ENCODE peak calls at places on chromosome 7, in seven cellular contexts. B, W, X, A, G, U and O are unnamed samples.

GRCh38 chr7:99860281-99861127 is 16.3 kb downstream of the OR2AE1 start:
- DNase-seq in B (no peak), W (no peak), X (no peak), A (no peak), G (peak; percentile 40), U (no peak), O (peak; percentile 75)

GRCh38 chr7:136869991-136870798 is 1.7 kb downstream of the CHRM2 start:
- DNase-seq in B (no peak), W (peak; percentile 49), X (no peak), A (no peak), G (peak; percentile 8), U (peak; percentile 48), O (peak; percentile 46)

GRCh38 chr7:22430457-22430856 is 69.5 kb downstream of the STEAP1B start:
- DNase-seq in B (no peak), W (no peak), X (no peak), A (no peak), G (peak; percentile 25), U (no peak), O (peak; percentile 95)

GRCh38 chr7:35680403-35681013 is 14.4 kb downstream of the HERPUD2 start:
- DNase-seq in B (no peak), W (no peak), X (no peak), A (no peak), G (no peak), U (no peak), O (no peak)

GRCh38 chr7:69962077-69962855 is 364.0 kb downstream of the AUTS2 start:
- DNase-seq in B (no peak), W (peak; percentile 27), X (no peak), A (peak; percentile 14), G (peak; percentile 19), U (no peak), O (no peak)

GRCh38 chr7:28381466-28381865 is 30.9 kb upstream of the CREB5 start:
- DNase-seq in B (no peak), W (no peak), X (no peak), A (no peak), G (no peak), U (no peak), O (no peak)

GRCh38 chr7:127798023-127798422 is 146.0 kb downstream of the SND1 start:
- DNase-seq in B (no peak), W (no peak), X (no peak), A (no peak), G (no peak), U (no peak), O (peak; percentile 29)

GRCh38 chr7:37448637-37449331 is at the start of gene ELMO1:
- DNase-seq in B (peak; percentile 89), W (peak; percentile 93), X (no peak), A (peak; percentile 91), G (peak; percentile 88), U (peak; percentile 92), O (peak; percentile 70)

GRCh38 chr7:151315038-151315655 is 26.5 kb upstream of the NUB1 start:
- DNase-seq in B (peak; percentile 82), W (peak; percentile 88), X (peak; percentile 54), A (peak; percentile 76), G (peak; percentile 85), U (peak; percentile 79), O (peak; percentile 78)

GRCh38 chr7:11212080-11212711 is 238.5 kb downstream of the PHF14 start:
- DNase-seq in B (peak; percentile 69), W (peak; percentile 88), X (peak; percentile 42), A (peak; percentile 66), G (peak; percentile 86), U (peak; percentile 80), O (peak; percentile 80)

GRCh38 chr7:114765331-114766125 is 156.4 kb upstream of the MDFIC start:
- DNase-seq in B (no peak), W (no peak), X (no peak), A (no peak), G (no peak), U (no peak), O (peak; percentile 3)

GRCh38 chr7:130069179-130069977 is 956 bp upstream of the KLHDC10 start:
- DNase-seq in B (no peak), W (no peak), X (no peak), A (no peak), G (no peak), U (no peak), O (no peak)
- TF ChIP-seq EZH2phosphoT487 in B (no peak), W (no peak), X (no peak), A (no peak), G (no peak), U (no peak), O (no peak)

GRCh38 chr7:27177795-27178320 is 3.7 kb upstream of the HOXA10 start:
- DNase-seq in B (no peak), W (no peak), X (no peak), A (no peak), G (no peak), U (no peak), O (peak; percentile 54)
- TF ChIP-seq EZH2phosphoT487 in B (no peak), W (no peak), X (no peak), A (no peak), G (no peak), U (no peak), O (peak; percentile 18)

GRCh38 chr7:73823873-73824597 is 6.8 kb upstream of the CLDN4 start:
- DNase-seq in B (no peak), W (no peak), X (no peak), A (no peak), G (no peak), U (no peak), O (no peak)

GRCh38 chr7:73820013-73820412 is 10.8 kb upstream of the CLDN4 start:
- DNase-seq in B (no peak), W (no peak), X (no peak), A (no peak), G (no peak), U (no peak), O (no peak)

GRCh38 chr7:73824986-73825385 is 5.8 kb upstream of the CLDN4 start:
- DNase-seq in B (no peak), W (no peak), X (no peak), A (no peak), G (no peak), U (no peak), O (no peak)

GRCh38 chr7:73822319-73823173 is 8.2 kb upstream of the CLDN4 start:
- DNase-seq in B (no peak), W (no peak), X (peak; percentile 93), A (no peak), G (peak; percentile 91), U (peak; percentile 51), O (peak; percentile 100)

DNA sequence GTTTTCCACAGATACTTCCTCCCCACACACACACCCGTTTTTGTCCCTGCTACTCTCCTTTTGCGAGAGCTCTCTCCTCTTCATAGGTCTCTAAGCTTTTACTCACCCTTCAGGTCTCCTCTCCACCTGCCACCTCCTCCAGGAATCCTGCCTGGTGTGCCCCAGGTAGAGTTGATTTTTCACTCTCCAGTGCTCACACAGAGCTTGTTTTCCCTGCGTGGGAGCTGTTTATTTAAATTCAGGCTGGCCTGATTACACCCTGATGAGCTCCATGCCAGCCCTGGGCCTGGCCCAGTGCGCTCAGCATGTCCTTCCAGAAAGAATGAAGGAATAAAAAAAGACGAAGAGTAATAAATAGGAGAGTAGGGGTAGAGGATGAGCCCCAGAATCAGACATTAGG is 7.5 kb upstream of the CLDN4 start:
- DNase-seq in B (no peak), W (no peak), X (no peak), A (no peak), G (no peak), U (no peak), O (no peak)
- TF ChIP-seq EZH2phosphoT487 in B (no peak), W (no peak), X (no peak), A (no peak), G (no peak), U (no peak), O (no peak)

GRCh38 chr7:54545241-54545563 is 3.0 kb downstream of the VSTM2A start:
- DNase-seq in B (no peak), W (no peak), X (no peak), A (no peak), G (no peak), U (no peak), O (no peak)

GRCh38 chr7:54538122-54538521 is 4.1 kb upstream of the VSTM2A start:
- DNase-seq in B (no peak), W (no peak), X (no peak), A (no peak), G (no peak), U (no peak), O (no peak)

GRCh38 chr7:54542920-54543539 is 855 bp downstream of the VSTM2A start:
- DNase-seq in B (no peak), W (peak; percentile 71), X (no peak), A (peak; percentile 13), G (peak; percentile 65), U (peak; percentile 81), O (peak; percentile 42)

GRCh38 chr7:54544356-54545240 is 2.4 kb downstream of the VSTM2A start:
- DNase-seq in B (no peak), W (peak; percentile 76), X (no peak), A (no peak), G (peak; percentile 6), U (peak; percentile 60), O (no peak)

GRCh38 chr7:54541941-54542618 is at the start of gene VSTM2A:
- DNase-seq in B (no peak), W (peak; percentile 85), X (no peak), A (no peak), G (peak; percentile 66), U (peak; percentile 88), O (peak; percentile 28)
- TF ChIP-seq EZH2phosphoT487 in B (no peak), W (no peak), X (no peak), A (no peak), G (no peak), U (peak; percentile 49), O (no peak)

DNA sequence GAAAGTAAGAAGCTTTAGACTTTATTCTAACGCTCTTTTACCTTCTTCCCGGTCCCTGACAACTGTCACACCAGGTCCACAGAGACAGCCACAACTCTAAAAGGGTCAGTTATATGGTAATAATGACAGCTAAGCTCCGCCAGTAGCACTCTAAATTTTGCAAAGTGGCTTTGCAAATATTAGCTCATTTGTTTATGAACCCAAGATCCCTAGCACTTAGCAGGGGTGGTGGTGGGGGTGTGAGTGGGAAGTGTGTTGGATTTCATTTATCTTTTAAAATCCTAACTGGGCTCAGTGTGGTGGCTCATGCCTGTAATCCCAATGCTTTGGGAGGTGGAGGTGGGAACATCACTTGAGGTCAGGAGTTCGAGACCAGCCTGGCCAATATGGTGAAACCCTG is 34.8 kb upstream of the SDK1 start:
- DNase-seq in B (no peak), W (no peak), X (no peak), A (no peak), G (no peak), U (no peak), O (no peak)
- TF ChIP-seq EZH2phosphoT487 in B (no peak), W (no peak), X (no peak), A (no peak), G (no peak), U (no peak), O (no peak)

GRCh38 chr7:2834748-2835441 is 9.2 kb downstream of the GNA12 start:
- DNase-seq in B (no peak), W (no peak), X (no peak), A (no peak), G (no peak), U (no peak), O (no peak)
- TF ChIP-seq EZH2phosphoT487 in B (no peak), W (no peak), X (no peak), A (no peak), G (no peak), U (no peak), O (no peak)